ENCODE peak calls at places on chromosomes 7 and 10, in eight cellular contexts. E is neural progenitor cell; G is lung; K is tibial artery; O is fibroblast of lung; M is CD4-positive, CD25-positive, alpha-beta regulatory T cell; N is body of pancreas; D is uterus. X is an unnamed sample.

GRCh38 chr10:18190840-18191239 is 50.6 kb downstream of the CACNB2 start:
- DNase-seq in K (no peak), N (peak; percentile 51), O (no peak), M (no peak), E (no peak), D (no peak), G (no peak), X (no peak)

GRCh38 chr7:94417261-94417660 is 22.6 kb downstream of the COL1A2 start:
- DNase-seq in N (no peak), O (no peak), E (no peak), D (no peak), M (no peak), G (no peak), K (no peak), X (no peak)

GRCh38 chr10:8298871-8299570 is 244.5 kb downstream of the GATA3 start:
- DNase-seq in K (no peak), E (peak; percentile 43), M (no peak), G (no peak), N (no peak), D (no peak), O (no peak), X (no peak)

GRCh38 chr10:85008493-85009181 is 680.2 kb downstream of the CCSER2 start:
- DNase-seq in D (no peak), G (peak; percentile 36), O (no peak), K (no peak), E (no peak), N (peak; percentile 60), M (no peak), X (no peak)

GRCh38 chr10:4399571-4399970 is 426.4 kb upstream of the AKR1E2 start:
- DNase-seq in D (no peak), K (no peak), N (no peak), G (no peak), O (peak; percentile 25), M (no peak), E (no peak), X (no peak)

GRCh38 chr10:124017729-124018128 is 75.7 kb downstream of the CHST15 start:
- DNase-seq in G (no peak), O (no peak), E (no peak), N (no peak), K (no peak), M (no peak), D (no peak), X (no peak)

GRCh38 chr10:62045765-62046521 is 144.4 kb downstream of the ARID5B start:
- DNase-seq in K (no peak), E (no peak), N (no peak), O (peak; percentile 89), D (no peak), G (no peak), M (no peak), X (peak; percentile 92)

GRCh38 chr7:140060788-140061606 is 1.8 kb downstream of the PARP12 start:
- DNase-seq in G (peak; percentile 46), D (no peak), O (peak; percentile 90), K (no peak), N (peak; percentile 72), E (no peak), M (no peak), X (peak; percentile 32)

GRCh38 chr10:72087392-72087968 is 871 bp downstream of the SPOCK2 start:
- DNase-seq in N (no peak), D (no peak), G (no peak), E (peak; percentile 39), O (no peak), M (peak; percentile 29), K (no peak), X (no peak)

GRCh38 chr7:141699860-141700259 is 2.1 kb downstream of the DENND11 start:
- DNase-seq in D (no peak), K (no peak), N (no peak), E (no peak), G (no peak), M (no peak), O (no peak), X (no peak)

GRCh38 chr7:43674559-43675436 is 54.5 kb downstream of the COA1 start:
- DNase-seq in M (no peak), N (peak; percentile 33), D (no peak), G (no peak), K (no peak), E (no peak), O (peak; percentile 86), X (peak; percentile 88)

GRCh38 chr10:8596929-8597472 is 542.5 kb downstream of the GATA3 start:
- DNase-seq in N (no peak), G (no peak), O (no peak), K (no peak), M (no peak), E (no peak), D (no peak), X (no peak)

GRCh38 chr7:111931958-111932357 is 274.2 kb downstream of the DOCK4 start:
- DNase-seq in E (no peak), K (no peak), G (no peak), O (peak; percentile 15), D (no peak), M (no peak), N (no peak), X (peak; percentile 44)

GRCh38 chr7:138316421-138317043 is 143.5 kb upstream of the TRIM24 start:
- DNase-seq in M (no peak), K (no peak), E (no peak), D (no peak), O (no peak), G (no peak), N (no peak), X (peak; percentile 12)

GRCh38 chr7:105759670-105760548 is 116.5 kb downstream of the ATXN7L1 start:
- DNase-seq in O (peak; percentile 81), K (no peak), G (no peak), M (no peak), D (peak; percentile 49), N (peak; percentile 20), E (peak; percentile 57), X (peak; percentile 74)

GRCh38 chr7:109473172-109473571 is 903.5 kb downstream of the DNAJB9 start:
- DNase-seq in K (no peak), G (no peak), M (no peak), D (no peak), E (no peak), O (no peak), N (no peak), X (no peak)

GRCh38 chr7:150341263-150342118 is at the start of gene RARRES2:
- DNase-seq in G (peak; percentile 49), K (no peak), E (peak; percentile 52), M (no peak), D (peak; percentile 87), O (peak; percentile 74), N (peak; percentile 77), X (no peak)
- H3K4me3 ChIP-seq in G (peak within 1 kb of the TSS; percentile 43), K (peak within 1 kb of the TSS; percentile 59), E (peak within 1 kb of the TSS; percentile 50), M (no peak within 1 kb of the TSS), D (peak within 1 kb of the TSS; percentile 65), O (peak within 1 kb of the TSS; percentile 14), N (peak within 1 kb of the TSS; percentile 19), X (peak within 1 kb of the TSS; percentile 30)

GRCh38 chr10:110641256-110641655 is 2.9 kb upstream of the RBM20 start:
- DNase-seq in M (no peak), K (no peak), N (no peak), D (no peak), O (no peak), G (no peak), E (peak; percentile 79), X (peak; percentile 42)
- H3K4me3 ChIP-seq in M (no peak overlapping the region), K (no peak overlapping the region), N (no peak overlapping the region), D (no peak overlapping the region), O (no peak overlapping the region), G (no peak overlapping the region), E (no peak overlapping the region), X (no peak overlapping the region)

GRCh38 chr10:29731760-29732159 is 97.0 kb upstream of the SVIL start:
- DNase-seq in M (no peak), O (peak; percentile 48), K (no peak), G (no peak), N (no peak), D (no peak), E (peak; percentile 56), X (no peak)

GRCh38 chr10:29732918-29733317 is 98.1 kb upstream of the SVIL start:
- DNase-seq in E (no peak), K (no peak), G (no peak), D (no peak), O (no peak), M (no peak), N (no peak), X (no peak)

GRCh38 chr10:29733323-29733722 is 98.6 kb upstream of the SVIL start:
- DNase-seq in G (no peak), O (no peak), D (no peak), N (no peak), E (no peak), K (no peak), M (no peak), X (no peak)

GRCh38 chr10:29730461-29730860 is 95.7 kb upstream of the SVIL start:
- DNase-seq in N (no peak), O (no peak), G (no peak), M (no peak), K (no peak), D (no peak), E (no peak), X (no peak)

DNA sequence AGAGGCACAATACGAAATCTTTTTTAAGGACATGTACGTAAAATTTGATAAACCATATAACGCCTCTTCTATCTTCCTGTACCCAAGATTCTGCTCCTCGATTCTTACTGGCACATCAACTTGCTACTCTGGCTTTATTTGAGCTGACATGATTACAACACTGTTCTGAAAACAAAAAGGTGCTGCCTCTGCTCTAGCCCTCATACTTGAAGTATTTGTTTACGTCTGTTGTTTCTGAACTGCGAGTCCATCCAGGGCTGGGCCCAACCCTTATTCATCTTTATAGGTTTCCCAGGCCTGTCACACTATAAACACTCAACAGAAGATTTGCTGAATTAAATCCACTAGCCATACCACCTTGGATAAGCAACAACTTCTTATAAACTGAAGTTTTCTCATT is 96.2 kb upstream of the SVIL start:
- DNase-seq in E (no peak), G (no peak), O (no peak), N (no peak), M (no peak), K (no peak), D (no peak), X (no peak)
- H3K4me3 ChIP-seq in E (peak overlapping the region; percentile 21), G (no peak overlapping the region), O (no peak overlapping the region), N (no peak overlapping the region), M (no peak overlapping the region), K (no peak overlapping the region), D (no peak overlapping the region), X (no peak overlapping the region)

GRCh38 chr10:103448751-103449150 is 3.4 kb downstream of the CALHM2 start:
- DNase-seq in M (no peak), K (peak; percentile 87), O (peak; percentile 79), N (peak; percentile 37), D (peak; percentile 76), G (no peak), E (no peak), X (peak; percentile 53)
- H3K4me3 ChIP-seq in M (peak overlapping the region; percentile 57), K (peak overlapping the region; percentile 70), O (no peak overlapping the region), N (no peak overlapping the region), D (no peak overlapping the region), G (no peak overlapping the region), E (no peak overlapping the region), X (no peak overlapping the region)

GRCh38 chr7:135262623-135263320 is 29.1 kb downstream of the STRA8 start:
- DNase-seq in O (no peak), D (no peak), M (no peak), E (no peak), K (no peak), N (no peak), G (no peak), X (no peak)
- H3K4me3 ChIP-seq in O (no peak overlapping the region), D (no peak overlapping the region), M (no peak overlapping the region), E (no peak overlapping the region), K (no peak overlapping the region), N (no peak overlapping the region), G (no peak overlapping the region), X (no peak overlapping the region)

GRCh38 chr10:127618797-127619196 is 69.7 kb downstream of the NPS start:
- DNase-seq in D (no peak), G (no peak), K (no peak), N (no peak), E (no peak), O (no peak), M (no peak), X (no peak)
- H3K4me3 ChIP-seq in D (no peak overlapping the region), G (no peak overlapping the region), K (no peak overlapping the region), N (no peak overlapping the region), E (no peak overlapping the region), O (no peak overlapping the region), M (no peak overlapping the region), X (no peak overlapping the region)

X was measured in astrocyte of the spinal cord.